ENCODE peak calls at places on chromosome 22, in eight cellular contexts. One of them, this sample, is unnamed.

GRCh38 chr22:30279389-30279788 is 9.9 kb downstream of the CASTOR1 start:
- DNase-seq in DMS 273 treated with DMSO at 0.1 percent for 48 hours: no peak
- DNase-seq in sciatic nerve: peak; percentile 81
- DNase-seq in A549: no peak
- DNase-seq in ureter: no peak
- DNase-seq in T-helper 1 cell: no peak
- DNase-seq in NCI-H2171 treated with DMSO at 0.1 percent for 48 hours: no peak
- DNase-seq in activated naive CD4-positive, alpha-beta T cell treated with Interleukin-2 at 50 U/mL for 16 hours: no peak
- DNase-seq in this sample: no peak

GRCh38 chr22:35961480-35961902 is 67.1 kb downstream of the RBFOX2 start:
- DNase-seq in DMS 273 treated with DMSO at 0.1 percent for 48 hours: no peak
- DNase-seq in sciatic nerve: no peak
- DNase-seq in A549: peak; percentile 7
- DNase-seq in ureter: no peak
- DNase-seq in T-helper 1 cell: no peak
- DNase-seq in NCI-H2171 treated with DMSO at 0.1 percent for 48 hours: peak; percentile 80
- DNase-seq in activated naive CD4-positive, alpha-beta T cell treated with Interleukin-2 at 50 U/mL for 16 hours: no peak
- DNase-seq in this sample: no peak

GRCh38 chr22:44658371-44658953 is 43.5 kb upstream of the PRR5 start:
- DNase-seq in DMS 273 treated with DMSO at 0.1 percent for 48 hours: no peak
- DNase-seq in sciatic nerve: peak; percentile 64
- DNase-seq in A549: no peak
- DNase-seq in ureter: no peak
- DNase-seq in T-helper 1 cell: no peak
- DNase-seq in NCI-H2171 treated with DMSO at 0.1 percent for 48 hours: no peak
- DNase-seq in activated naive CD4-positive, alpha-beta T cell treated with Interleukin-2 at 50 U/mL for 16 hours: no peak
- DNase-seq in this sample: peak; percentile 55

GRCh38 chr22:39994046-39994565 is 648 bp upstream of the FAM83F start:
- DNase-seq in DMS 273 treated with DMSO at 0.1 percent for 48 hours: no peak
- DNase-seq in sciatic nerve: no peak
- DNase-seq in A549: no peak
- DNase-seq in ureter: no peak
- DNase-seq in T-helper 1 cell: no peak
- DNase-seq in NCI-H2171 treated with DMSO at 0.1 percent for 48 hours: no peak
- DNase-seq in activated naive CD4-positive, alpha-beta T cell treated with Interleukin-2 at 50 U/mL for 16 hours: peak; percentile 45
- DNase-seq in this sample: no peak

GRCh38 chr22:25848954-25849353 is 107.0 kb downstream of the MYO18B start:
- DNase-seq in DMS 273 treated with DMSO at 0.1 percent for 48 hours: no peak
- DNase-seq in sciatic nerve: no peak
- DNase-seq in A549: no peak
- DNase-seq in ureter: no peak
- DNase-seq in T-helper 1 cell: no peak
- DNase-seq in NCI-H2171 treated with DMSO at 0.1 percent for 48 hours: no peak
- DNase-seq in activated naive CD4-positive, alpha-beta T cell treated with Interleukin-2 at 50 U/mL for 16 hours: no peak
- DNase-seq in this sample: no peak

GRCh38 chr22:30568137-30568805 is 6.2 kb downstream of the GAL3ST1 start:
- DNase-seq in DMS 273 treated with DMSO at 0.1 percent for 48 hours: no peak
- DNase-seq in sciatic nerve: no peak
- DNase-seq in A549: no peak
- DNase-seq in ureter: no peak
- DNase-seq in T-helper 1 cell: no peak
- DNase-seq in NCI-H2171 treated with DMSO at 0.1 percent for 48 hours: peak; percentile 24
- DNase-seq in activated naive CD4-positive, alpha-beta T cell treated with Interleukin-2 at 50 U/mL for 16 hours: no peak
- DNase-seq in this sample: no peak

GRCh38 chr22:24207264-24208011 is 26.2 kb downstream of the SUSD2 start:
- DNase-seq in DMS 273 treated with DMSO at 0.1 percent for 48 hours: no peak
- DNase-seq in sciatic nerve: no peak
- DNase-seq in A549: no peak
- DNase-seq in ureter: no peak
- DNase-seq in T-helper 1 cell: no peak
- DNase-seq in NCI-H2171 treated with DMSO at 0.1 percent for 48 hours: no peak
- DNase-seq in activated naive CD4-positive, alpha-beta T cell treated with Interleukin-2 at 50 U/mL for 16 hours: no peak
- DNase-seq in this sample: no peak

GRCh38 chr22:44312766-44313165 is at the start of gene SHISAL1:
- DNase-seq in DMS 273 treated with DMSO at 0.1 percent for 48 hours: no peak
- DNase-seq in sciatic nerve: no peak
- DNase-seq in A549: no peak
- DNase-seq in ureter: no peak
- DNase-seq in T-helper 1 cell: no peak
- DNase-seq in NCI-H2171 treated with DMSO at 0.1 percent for 48 hours: no peak
- DNase-seq in activated naive CD4-positive, alpha-beta T cell treated with Interleukin-2 at 50 U/mL for 16 hours: no peak
- DNase-seq in this sample: no peak

GRCh38 chr22:27748355-27749168 is 53.0 kb downstream of the MN1 start:
- DNase-seq in DMS 273 treated with DMSO at 0.1 percent for 48 hours: no peak
- DNase-seq in sciatic nerve: no peak
- DNase-seq in A549: no peak
- DNase-seq in ureter: no peak
- DNase-seq in T-helper 1 cell: no peak
- DNase-seq in NCI-H2171 treated with DMSO at 0.1 percent for 48 hours: no peak
- DNase-seq in activated naive CD4-positive, alpha-beta T cell treated with Interleukin-2 at 50 U/mL for 16 hours: no peak
- DNase-seq in this sample: no peak

GRCh38 chr22:23838686-23839468 is at the start of gene DERL3:
- DNase-seq in DMS 273 treated with DMSO at 0.1 percent for 48 hours: peak; percentile 95
- DNase-seq in sciatic nerve: peak; percentile 98
- DNase-seq in A549: peak; percentile 71
- DNase-seq in ureter: peak; percentile 97
- DNase-seq in T-helper 1 cell: peak; percentile 89
- DNase-seq in NCI-H2171 treated with DMSO at 0.1 percent for 48 hours: peak; percentile 88
- DNase-seq in activated naive CD4-positive, alpha-beta T cell treated with Interleukin-2 at 50 U/mL for 16 hours: peak; percentile 97
- DNase-seq in this sample: peak; percentile 84

GRCh38 chr22:49815641-49816071 is 12.0 kb downstream of the BRD1 start:
- DNase-seq in DMS 273 treated with DMSO at 0.1 percent for 48 hours: no peak
- DNase-seq in sciatic nerve: no peak
- DNase-seq in A549: no peak
- DNase-seq in ureter: no peak
- DNase-seq in T-helper 1 cell: no peak
- DNase-seq in NCI-H2171 treated with DMSO at 0.1 percent for 48 hours: no peak
- DNase-seq in activated naive CD4-positive, alpha-beta T cell treated with Interleukin-2 at 50 U/mL for 16 hours: peak; percentile 23
- DNase-seq in this sample: no peak

GRCh38 chr22:39245130-39246039 is 603 bp upstream of the PDGFB start:
- DNase-seq in DMS 273 treated with DMSO at 0.1 percent for 48 hours: no peak
- DNase-seq in sciatic nerve: no peak
- DNase-seq in A549: no peak
- DNase-seq in ureter: no peak
- DNase-seq in T-helper 1 cell: no peak
- DNase-seq in NCI-H2171 treated with DMSO at 0.1 percent for 48 hours: no peak
- DNase-seq in activated naive CD4-positive, alpha-beta T cell treated with Interleukin-2 at 50 U/mL for 16 hours: no peak
- DNase-seq in this sample: no peak

GRCh38 chr22:30747493-30747892 is 52.8 kb downstream of the OSBP2 start:
- DNase-seq in DMS 273 treated with DMSO at 0.1 percent for 48 hours: no peak
- DNase-seq in sciatic nerve: no peak
- DNase-seq in A549: no peak
- DNase-seq in ureter: no peak
- DNase-seq in T-helper 1 cell: no peak
- DNase-seq in NCI-H2171 treated with DMSO at 0.1 percent for 48 hours: no peak
- DNase-seq in activated naive CD4-positive, alpha-beta T cell treated with Interleukin-2 at 50 U/mL for 16 hours: no peak
- DNase-seq in this sample: no peak

GRCh38 chr22:44702479-44703219 is 645 bp downstream of the PRR5 start:
- DNase-seq in DMS 273 treated with DMSO at 0.1 percent for 48 hours: no peak
- DNase-seq in sciatic nerve: peak; percentile 66
- DNase-seq in A549: no peak
- DNase-seq in ureter: no peak
- DNase-seq in T-helper 1 cell: no peak
- DNase-seq in NCI-H2171 treated with DMSO at 0.1 percent for 48 hours: peak; percentile 20
- DNase-seq in activated naive CD4-positive, alpha-beta T cell treated with Interleukin-2 at 50 U/mL for 16 hours: peak; percentile 39
- DNase-seq in this sample: peak; percentile 59

GRCh38 chr22:41598081-41598480 is 8.4 kb upstream of the PMM1 start:
- DNase-seq in DMS 273 treated with DMSO at 0.1 percent for 48 hours: no peak
- DNase-seq in sciatic nerve: no peak
- DNase-seq in A549: no peak
- DNase-seq in ureter: no peak
- DNase-seq in T-helper 1 cell: no peak
- DNase-seq in NCI-H2171 treated with DMSO at 0.1 percent for 48 hours: no peak
- DNase-seq in activated naive CD4-positive, alpha-beta T cell treated with Interleukin-2 at 50 U/mL for 16 hours: no peak
- DNase-seq in this sample: no peak

GRCh38 chr22:50606126-50606525 is 5.5 kb downstream of the MAPK8IP2 start:
- DNase-seq in DMS 273 treated with DMSO at 0.1 percent for 48 hours: no peak
- DNase-seq in sciatic nerve: no peak
- DNase-seq in A549: no peak
- DNase-seq in ureter: no peak
- DNase-seq in T-helper 1 cell: no peak
- DNase-seq in NCI-H2171 treated with DMSO at 0.1 percent for 48 hours: no peak
- DNase-seq in activated naive CD4-positive, alpha-beta T cell treated with Interleukin-2 at 50 U/mL for 16 hours: no peak
- DNase-seq in this sample: no peak

GRCh38 chr22:23862103-23862502 is 4.4 kb downstream of the SLC2A11 start:
- DNase-seq in DMS 273 treated with DMSO at 0.1 percent for 48 hours: no peak
- DNase-seq in sciatic nerve: no peak
- DNase-seq in A549: peak; percentile 52
- DNase-seq in ureter: no peak
- DNase-seq in T-helper 1 cell: no peak
- DNase-seq in NCI-H2171 treated with DMSO at 0.1 percent for 48 hours: peak; percentile 20
- DNase-seq in activated naive CD4-positive, alpha-beta T cell treated with Interleukin-2 at 50 U/mL for 16 hours: peak; percentile 42
- DNase-seq in this sample: peak; percentile 76

GRCh38 chr22:22375586-22376351 is 131.2 kb downstream of the VPREB1 start:
- DNase-seq in DMS 273 treated with DMSO at 0.1 percent for 48 hours: no peak
- DNase-seq in sciatic nerve: no peak
- DNase-seq in A549: no peak
- DNase-seq in ureter: no peak
- DNase-seq in T-helper 1 cell: no peak
- DNase-seq in NCI-H2171 treated with DMSO at 0.1 percent for 48 hours: no peak
- DNase-seq in activated naive CD4-positive, alpha-beta T cell treated with Interleukin-2 at 50 U/mL for 16 hours: no peak
- DNase-seq in this sample: no peak

This sample was measured in NCI-H524.